ENCODE peak calls at places on chromosomes 4 and X, in seven cellular contexts. One of them, this sample, is unnamed.

GRCh38 chr4:90184560-90184959 is 57.4 kb downstream of the CCSER1 start:
- DNase-seq in neural progenitor cell: no peak
- DNase-seq in SK-N-SH: no peak
- DNase-seq in GM23338: peak; percentile 57
- DNase-seq in HCT116: no peak
- DNase-seq in MM.1S: no peak
- DNase-seq in PC-3: no peak
- DNase-seq in this sample: no peak

GRCh38 chrX:86047174-86047991 is at the start of gene CHM:
- DNase-seq in GM23338: peak; percentile 81
- DNase-seq in HCT116: peak; percentile 57
- DNase-seq in MM.1S: peak; percentile 89
- DNase-seq in SK-N-SH: peak; percentile 77
- DNase-seq in neural progenitor cell: peak; percentile 72
- DNase-seq in PC-3: peak; percentile 80
- DNase-seq in this sample: peak; percentile 78

GRCh38 chr4:145709843-145710242 is 29.9 kb downstream of the C4orf51 start:
- DNase-seq in GM23338: no peak
- DNase-seq in HCT116: no peak
- DNase-seq in PC-3: peak; percentile 93
- DNase-seq in SK-N-SH: no peak
- DNase-seq in MM.1S: no peak
- DNase-seq in neural progenitor cell: no peak
- DNase-seq in this sample: no peak

GRCh38 chr4:111066887-111067286 is 444.0 kb upstream of the PITX2 start:
- DNase-seq in MM.1S: no peak
- DNase-seq in neural progenitor cell: peak; percentile 34
- DNase-seq in HCT116: no peak
- DNase-seq in GM23338: no peak
- DNase-seq in PC-3: no peak
- DNase-seq in SK-N-SH: no peak
- DNase-seq in this sample: no peak

GRCh38 chrX:125378205-125378604 is 58.5 kb downstream of the TEX13C start:
- DNase-seq in neural progenitor cell: no peak
- DNase-seq in HCT116: no peak
- DNase-seq in SK-N-SH: no peak
- DNase-seq in PC-3: peak; percentile 74
- DNase-seq in GM23338: peak; percentile 28
- DNase-seq in MM.1S: no peak
- DNase-seq in this sample: peak; percentile 6

GRCh38 chr4:48772568-48772967 is 7.5 kb downstream of the FRYL start:
- DNase-seq in GM23338: no peak
- DNase-seq in SK-N-SH: no peak
- DNase-seq in MM.1S: no peak
- DNase-seq in HCT116: no peak
- DNase-seq in neural progenitor cell: no peak
- DNase-seq in PC-3: no peak
- DNase-seq in this sample: no peak

GRCh38 chr4:146916479-146917076 is 29.1 kb downstream of the TTC29 start:
- DNase-seq in PC-3: peak; percentile 67
- DNase-seq in neural progenitor cell: peak; percentile 49
- DNase-seq in GM23338: peak; percentile 62
- DNase-seq in SK-N-SH: peak; percentile 7
- DNase-seq in MM.1S: peak; percentile 32
- DNase-seq in HCT116: peak; percentile 26
- DNase-seq in this sample: peak; percentile 48

GRCh38 chrX:49884290-49884862 is 5.1 kb downstream of the USP27X start:
- DNase-seq in SK-N-SH: peak; percentile 62
- DNase-seq in PC-3: peak; percentile 62
- DNase-seq in HCT116: peak; percentile 26
- DNase-seq in neural progenitor cell: peak; percentile 53
- DNase-seq in GM23338: peak; percentile 71
- DNase-seq in MM.1S: peak; percentile 40
- DNase-seq in this sample: peak; percentile 59

GRCh38 chr4:38572798-38573197 is 91.2 kb upstream of the KLF3 start:
- DNase-seq in MM.1S: no peak
- DNase-seq in HCT116: no peak
- DNase-seq in SK-N-SH: no peak
- DNase-seq in GM23338: no peak
- DNase-seq in PC-3: no peak
- DNase-seq in neural progenitor cell: no peak
- DNase-seq in this sample: no peak

GRCh38 chr4:4377191-4377590 is 9.7 kb upstream of the NSG1 start:
- DNase-seq in MM.1S: no peak
- DNase-seq in PC-3: no peak
- DNase-seq in GM23338: no peak
- DNase-seq in HCT116: no peak
- DNase-seq in neural progenitor cell: no peak
- DNase-seq in SK-N-SH: no peak
- DNase-seq in this sample: no peak
- TF ChIP-seq EZH2phosphoT487 in MM.1S: no peak
- TF ChIP-seq EZH2phosphoT487 in PC-3: no peak
- TF ChIP-seq EZH2phosphoT487 in GM23338: no peak
- TF ChIP-seq EZH2phosphoT487 in HCT116: no peak
- TF ChIP-seq EZH2phosphoT487 in neural progenitor cell: no peak
- TF ChIP-seq EZH2phosphoT487 in SK-N-SH: no peak
- TF ChIP-seq EZH2phosphoT487 in this sample: no peak

GRCh38 chrX:74119016-74119910 is 184.7 kb upstream of the ZCCHC13 start:
- DNase-seq in MM.1S: no peak
- DNase-seq in HCT116: peak; percentile 24
- DNase-seq in PC-3: peak; percentile 79
- DNase-seq in neural progenitor cell: no peak
- DNase-seq in GM23338: no peak
- DNase-seq in SK-N-SH: no peak
- DNase-seq in this sample: no peak
- TF ChIP-seq EZH2phosphoT487 in MM.1S: no peak
- TF ChIP-seq EZH2phosphoT487 in HCT116: no peak
- TF ChIP-seq EZH2phosphoT487 in PC-3: no peak
- TF ChIP-seq EZH2phosphoT487 in neural progenitor cell: no peak
- TF ChIP-seq EZH2phosphoT487 in GM23338: no peak
- TF ChIP-seq EZH2phosphoT487 in SK-N-SH: no peak
- TF ChIP-seq EZH2phosphoT487 in this sample: no peak

DNA sequence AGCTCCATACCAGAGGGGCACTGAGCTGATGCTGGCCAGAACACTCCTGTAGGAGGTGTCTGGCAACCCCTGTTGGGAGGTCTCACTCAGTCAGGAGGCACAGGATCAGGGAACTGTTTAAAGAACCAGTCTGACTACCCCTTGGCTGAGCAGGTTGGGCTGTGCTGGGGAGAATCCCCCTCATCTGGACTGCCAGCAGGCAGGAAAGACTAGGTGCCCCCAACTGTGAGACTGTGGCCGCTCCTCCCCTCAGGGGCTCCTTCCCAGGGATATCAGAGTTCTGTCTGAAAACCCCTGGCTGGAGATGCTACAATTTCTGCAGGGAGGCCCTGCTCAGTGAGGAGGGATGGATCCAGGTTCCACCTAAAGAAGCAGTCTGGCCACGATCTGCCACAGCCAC is 245.3 kb downstream of the MAPK10 start:
- DNase-seq in MM.1S: no peak
- DNase-seq in neural progenitor cell: no peak
- DNase-seq in SK-N-SH: no peak
- DNase-seq in GM23338: no peak
- DNase-seq in HCT116: no peak
- DNase-seq in PC-3: no peak
- DNase-seq in this sample: no peak
- TF ChIP-seq EZH2phosphoT487 in MM.1S: no peak
- TF ChIP-seq EZH2phosphoT487 in neural progenitor cell: no peak
- TF ChIP-seq EZH2phosphoT487 in SK-N-SH: no peak
- TF ChIP-seq EZH2phosphoT487 in GM23338: no peak
- TF ChIP-seq EZH2phosphoT487 in HCT116: no peak
- TF ChIP-seq EZH2phosphoT487 in PC-3: no peak
- TF ChIP-seq EZH2phosphoT487 in this sample: no peak

DNA sequence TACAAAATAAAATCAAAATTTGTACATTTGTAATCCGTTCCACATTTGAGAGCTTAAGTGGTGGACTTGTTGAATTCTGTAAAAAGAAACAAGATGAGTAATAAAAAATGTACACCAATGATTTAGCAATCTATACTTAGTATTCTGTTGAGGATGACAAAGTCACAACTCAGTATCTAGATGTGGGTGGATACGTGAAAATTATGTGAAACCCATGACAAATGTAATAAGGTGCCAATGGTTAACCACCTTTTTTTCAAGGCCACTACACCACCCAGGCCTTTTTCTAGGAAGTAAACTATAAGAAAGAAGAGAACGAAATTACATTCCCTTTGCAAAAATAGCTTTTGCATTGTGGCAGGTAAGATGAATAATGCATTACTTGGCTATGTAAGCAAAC is 77.0 kb downstream of the ATP8A1 start:
- DNase-seq in HCT116: no peak
- DNase-seq in MM.1S: no peak
- DNase-seq in GM23338: no peak
- DNase-seq in neural progenitor cell: no peak
- DNase-seq in SK-N-SH: no peak
- DNase-seq in PC-3: peak; percentile 45
- DNase-seq in this sample: no peak
- TF ChIP-seq EZH2phosphoT487 in HCT116: no peak
- TF ChIP-seq EZH2phosphoT487 in MM.1S: no peak
- TF ChIP-seq EZH2phosphoT487 in GM23338: no peak
- TF ChIP-seq EZH2phosphoT487 in neural progenitor cell: no peak
- TF ChIP-seq EZH2phosphoT487 in SK-N-SH: no peak
- TF ChIP-seq EZH2phosphoT487 in PC-3: no peak
- TF ChIP-seq EZH2phosphoT487 in this sample: no peak

DNA sequence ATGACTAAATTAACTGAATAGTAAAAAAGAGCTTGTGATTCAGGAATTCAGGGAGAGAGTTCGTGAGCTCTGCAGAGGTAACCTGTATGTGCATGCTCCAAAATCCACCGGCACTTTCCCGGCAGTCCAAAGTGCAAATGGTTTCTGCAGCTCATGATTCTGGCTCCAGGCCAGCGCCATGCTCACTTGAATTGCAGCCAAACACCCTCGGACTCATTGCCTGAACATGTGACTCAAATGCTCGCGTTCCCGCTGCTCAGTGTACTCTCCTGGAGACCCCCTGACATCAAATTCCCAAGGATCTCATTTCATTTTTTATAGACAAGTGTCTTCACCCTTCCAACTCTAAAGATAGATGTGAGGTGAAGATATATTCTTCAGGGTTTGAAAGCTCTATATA is 44.1 kb upstream of the SH3RF1 start:
- DNase-seq in neural progenitor cell: no peak
- DNase-seq in MM.1S: no peak
- DNase-seq in HCT116: peak; percentile 37
- DNase-seq in GM23338: no peak
- DNase-seq in SK-N-SH: peak; percentile 61
- DNase-seq in PC-3: peak; percentile 77
- DNase-seq in this sample: peak; percentile 87
- TF ChIP-seq EZH2phosphoT487 in neural progenitor cell: no peak
- TF ChIP-seq EZH2phosphoT487 in MM.1S: no peak
- TF ChIP-seq EZH2phosphoT487 in HCT116: no peak
- TF ChIP-seq EZH2phosphoT487 in GM23338: no peak
- TF ChIP-seq EZH2phosphoT487 in SK-N-SH: no peak
- TF ChIP-seq EZH2phosphoT487 in PC-3: no peak
- TF ChIP-seq EZH2phosphoT487 in this sample: no peak

GRCh38 chrX:42602566-42602965 is 175.4 kb downstream of the PPP1R2C start:
- DNase-seq in SK-N-SH: no peak
- DNase-seq in neural progenitor cell: no peak
- DNase-seq in GM23338: no peak
- DNase-seq in HCT116: no peak
- DNase-seq in PC-3: no peak
- DNase-seq in MM.1S: no peak
- DNase-seq in this sample: peak; percentile 10
- TF ChIP-seq EZH2phosphoT487 in SK-N-SH: no peak
- TF ChIP-seq EZH2phosphoT487 in neural progenitor cell: no peak
- TF ChIP-seq EZH2phosphoT487 in GM23338: no peak
- TF ChIP-seq EZH2phosphoT487 in HCT116: no peak
- TF ChIP-seq EZH2phosphoT487 in PC-3: no peak
- TF ChIP-seq EZH2phosphoT487 in MM.1S: no peak
- TF ChIP-seq EZH2phosphoT487 in this sample: no peak

DNA sequence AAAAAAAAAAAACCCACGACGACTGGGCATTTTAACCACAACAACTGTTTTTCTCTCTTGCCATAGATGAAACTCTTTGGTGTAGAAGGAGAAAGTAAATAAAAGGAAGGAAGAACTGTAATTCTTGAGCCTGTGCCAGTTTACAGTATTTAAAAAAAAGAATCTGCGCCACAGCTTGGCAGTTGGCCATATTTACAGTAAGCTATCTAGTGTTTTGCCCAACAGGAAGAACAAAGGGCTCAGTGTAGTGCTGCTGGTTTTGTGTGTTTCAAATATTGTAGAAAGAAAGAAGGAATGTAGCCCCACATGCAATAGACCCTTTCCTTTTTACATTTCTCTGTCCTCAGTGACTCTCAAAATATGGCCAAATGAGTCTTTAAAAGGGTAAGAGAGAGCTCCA is 66.1 kb downstream of the NR3C2 start:
- DNase-seq in PC-3: peak; percentile 85
- DNase-seq in SK-N-SH: peak; percentile 3
- DNase-seq in GM23338: no peak
- DNase-seq in HCT116: peak; percentile 45
- DNase-seq in neural progenitor cell: no peak
- DNase-seq in MM.1S: peak; percentile 73
- DNase-seq in this sample: peak; percentile 40
- TF ChIP-seq EZH2phosphoT487 in PC-3: no peak
- TF ChIP-seq EZH2phosphoT487 in SK-N-SH: no peak
- TF ChIP-seq EZH2phosphoT487 in GM23338: no peak
- TF ChIP-seq EZH2phosphoT487 in HCT116: no peak
- TF ChIP-seq EZH2phosphoT487 in neural progenitor cell: no peak
- TF ChIP-seq EZH2phosphoT487 in MM.1S: no peak
- TF ChIP-seq EZH2phosphoT487 in this sample: no peak

DNA sequence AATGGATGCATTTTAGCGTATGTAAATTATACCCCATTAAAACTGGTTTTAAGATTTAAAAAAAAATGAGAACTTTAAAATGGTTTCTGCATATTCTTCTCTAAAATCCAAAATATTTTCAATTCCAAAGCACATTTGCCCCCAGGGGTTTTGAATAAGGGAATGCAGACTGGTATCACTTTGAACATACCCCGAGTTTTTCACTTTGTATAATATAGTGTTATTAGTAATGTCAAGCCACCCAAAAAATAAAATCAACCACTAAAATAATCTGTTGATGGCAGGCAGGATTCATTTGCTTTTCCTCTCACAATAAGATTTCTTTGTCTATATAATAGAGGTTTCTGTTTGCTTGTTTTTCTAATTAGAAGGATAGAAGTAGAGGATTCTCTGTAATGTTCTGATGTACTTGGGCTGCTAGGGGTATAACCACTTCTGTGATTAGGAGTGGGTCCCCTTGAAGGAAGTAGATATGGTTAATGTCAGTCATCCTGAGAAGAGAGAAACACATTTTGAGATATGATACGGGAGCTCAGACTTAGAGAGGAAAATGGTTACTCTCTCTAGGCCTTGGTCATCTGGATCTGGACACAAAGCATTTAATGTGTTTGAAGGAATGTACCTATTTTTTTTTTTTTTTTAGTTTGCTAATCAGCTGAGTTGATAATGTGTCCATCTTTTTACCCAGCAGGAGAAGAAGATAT is 9.3 kb upstream of the LIN54 start:
- DNase-seq in MM.1S: no peak
- DNase-seq in GM23338: no peak
- DNase-seq in neural progenitor cell: no peak
- DNase-seq in SK-N-SH: no peak
- DNase-seq in HCT116: no peak
- DNase-seq in PC-3: no peak
- DNase-seq in this sample: no peak
- TF ChIP-seq EZH2phosphoT487 in MM.1S: no peak
- TF ChIP-seq EZH2phosphoT487 in GM23338: no peak
- TF ChIP-seq EZH2phosphoT487 in neural progenitor cell: no peak
- TF ChIP-seq EZH2phosphoT487 in SK-N-SH: no peak
- TF ChIP-seq EZH2phosphoT487 in HCT116: no peak
- TF ChIP-seq EZH2phosphoT487 in PC-3: no peak
- TF ChIP-seq EZH2phosphoT487 in this sample: no peak

This sample was measured in hepatocyte.